ENCODE peak calls at places on chromosomes 6 and 20, in six cellular contexts. One of them, this sample, is unnamed.

GRCh38 chr6:25010917-25011625 is 75.3 kb upstream of the RIPOR2 start:
- DNase-seq in foreskin keratinocyte: no peak
- DNase-seq in astrocyte of the spinal cord: peak
- DNase-seq in non-pigmented ciliary epithelial cell: no peak
- DNase-seq in ELF-1: no peak
- DNase-seq in activated CD4-positive, alpha-beta T cell treated with anti-CD3 and anti-CD28 coated beads for 1 hour: no peak
- DNase-seq in this sample: no peak

GRCh38 chr6:32436995-32437836 is 2.5 kb upstream of the HLA-DRA start:
- DNase-seq in ELF-1: no peak
- DNase-seq in non-pigmented ciliary epithelial cell: no peak
- DNase-seq in activated CD4-positive, alpha-beta T cell treated with anti-CD3 and anti-CD28 coated beads for 1 hour: no peak
- DNase-seq in astrocyte of the spinal cord: no peak
- DNase-seq in foreskin keratinocyte: no peak
- DNase-seq in this sample: no peak

GRCh38 chr6:11650297-11650696 is 112.7 kb downstream of the TMEM170B start:
- DNase-seq in foreskin keratinocyte: no peak
- DNase-seq in non-pigmented ciliary epithelial cell: peak
- DNase-seq in astrocyte of the spinal cord: peak
- DNase-seq in ELF-1: peak
- DNase-seq in activated CD4-positive, alpha-beta T cell treated with anti-CD3 and anti-CD28 coated beads for 1 hour: no peak
- DNase-seq in this sample: no peak

GRCh38 chr6:19463250-19463649 is 373.9 kb upstream of the ID4 start:
- DNase-seq in non-pigmented ciliary epithelial cell: no peak
- DNase-seq in activated CD4-positive, alpha-beta T cell treated with anti-CD3 and anti-CD28 coated beads for 1 hour: no peak
- DNase-seq in foreskin keratinocyte: no peak
- DNase-seq in ELF-1: no peak
- DNase-seq in astrocyte of the spinal cord: no peak
- DNase-seq in this sample: no peak

GRCh38 chr6:4367643-4368042 is 232.3 kb upstream of the ECI2 start:
- DNase-seq in foreskin keratinocyte: no peak
- DNase-seq in ELF-1: no peak
- DNase-seq in activated CD4-positive, alpha-beta T cell treated with anti-CD3 and anti-CD28 coated beads for 1 hour: no peak
- DNase-seq in non-pigmented ciliary epithelial cell: no peak
- DNase-seq in astrocyte of the spinal cord: no peak
- DNase-seq in this sample: no peak

GRCh38 chr6:54598787-54599309 is 247.7 kb upstream of the FAM83B start:
- DNase-seq in foreskin keratinocyte: no peak
- DNase-seq in ELF-1: no peak
- DNase-seq in astrocyte of the spinal cord: no peak
- DNase-seq in non-pigmented ciliary epithelial cell: no peak
- DNase-seq in activated CD4-positive, alpha-beta T cell treated with anti-CD3 and anti-CD28 coated beads for 1 hour: no peak
- DNase-seq in this sample: no peak

GRCh38 chr20:48635791-48636267 is 192.0 kb downstream of the PREX1 start:
- DNase-seq in activated CD4-positive, alpha-beta T cell treated with anti-CD3 and anti-CD28 coated beads for 1 hour: peak
- DNase-seq in non-pigmented ciliary epithelial cell: no peak
- DNase-seq in foreskin keratinocyte: no peak
- DNase-seq in astrocyte of the spinal cord: peak
- DNase-seq in ELF-1: peak
- DNase-seq in this sample: peak

GRCh38 chr6:98974309-98974708 is 26.6 kb upstream of the FBXL4 start:
- DNase-seq in astrocyte of the spinal cord: no peak
- DNase-seq in non-pigmented ciliary epithelial cell: no peak
- DNase-seq in ELF-1: no peak
- DNase-seq in foreskin keratinocyte: no peak
- DNase-seq in activated CD4-positive, alpha-beta T cell treated with anti-CD3 and anti-CD28 coated beads for 1 hour: no peak
- DNase-seq in this sample: no peak

GRCh38 chr6:167089243-167090142 is 33.4 kb upstream of the CCR6 start:
- DNase-seq in activated CD4-positive, alpha-beta T cell treated with anti-CD3 and anti-CD28 coated beads for 1 hour: no peak
- DNase-seq in foreskin keratinocyte: no peak
- DNase-seq in ELF-1: no peak
- DNase-seq in non-pigmented ciliary epithelial cell: no peak
- DNase-seq in astrocyte of the spinal cord: no peak
- DNase-seq in this sample: no peak

GRCh38 chr6:40695114-40695513 is 108.0 kb upstream of the LRFN2 start:
- DNase-seq in foreskin keratinocyte: no peak
- DNase-seq in non-pigmented ciliary epithelial cell: no peak
- DNase-seq in ELF-1: peak
- DNase-seq in activated CD4-positive, alpha-beta T cell treated with anti-CD3 and anti-CD28 coated beads for 1 hour: no peak
- DNase-seq in astrocyte of the spinal cord: no peak
- DNase-seq in this sample: peak

GRCh38 chr20:64247970-64248841 is 7.3 kb upstream of the PCMTD2 start:
- DNase-seq in activated CD4-positive, alpha-beta T cell treated with anti-CD3 and anti-CD28 coated beads for 1 hour: no peak
- DNase-seq in foreskin keratinocyte: no peak
- DNase-seq in non-pigmented ciliary epithelial cell: no peak
- DNase-seq in astrocyte of the spinal cord: no peak
- DNase-seq in ELF-1: no peak
- DNase-seq in this sample: no peak

GRCh38 chr6:33616113-33616512 is 5.0 kb upstream of the ITPR3 start:
- DNase-seq in astrocyte of the spinal cord: no peak
- DNase-seq in foreskin keratinocyte: no peak
- DNase-seq in activated CD4-positive, alpha-beta T cell treated with anti-CD3 and anti-CD28 coated beads for 1 hour: no peak
- DNase-seq in ELF-1: no peak
- DNase-seq in non-pigmented ciliary epithelial cell: no peak
- DNase-seq in this sample: no peak

GRCh38 chr20:967796-968742 is 34.0 kb downstream of the RSPO4 start:
- DNase-seq in activated CD4-positive, alpha-beta T cell treated with anti-CD3 and anti-CD28 coated beads for 1 hour: no peak
- DNase-seq in astrocyte of the spinal cord: peak
- DNase-seq in ELF-1: peak
- DNase-seq in foreskin keratinocyte: no peak
- DNase-seq in non-pigmented ciliary epithelial cell: peak
- DNase-seq in this sample: peak

GRCh38 chr6:399785-400517 is 8.4 kb downstream of the IRF4 start:
- DNase-seq in non-pigmented ciliary epithelial cell: no peak
- DNase-seq in activated CD4-positive, alpha-beta T cell treated with anti-CD3 and anti-CD28 coated beads for 1 hour: no peak
- DNase-seq in astrocyte of the spinal cord: no peak
- DNase-seq in ELF-1: no peak
- DNase-seq in foreskin keratinocyte: no peak
- DNase-seq in this sample: no peak

GRCh38 chr6:36847152-36847551 is 7.9 kb upstream of the CPNE5 start:
- DNase-seq in non-pigmented ciliary epithelial cell: no peak
- DNase-seq in ELF-1: no peak
- DNase-seq in astrocyte of the spinal cord: no peak
- DNase-seq in activated CD4-positive, alpha-beta T cell treated with anti-CD3 and anti-CD28 coated beads for 1 hour: no peak
- DNase-seq in foreskin keratinocyte: no peak
- DNase-seq in this sample: no peak

GRCh38 chr20:16692442-16692841 is 37.4 kb upstream of the SNRPB2 start:
- DNase-seq in foreskin keratinocyte: no peak
- DNase-seq in activated CD4-positive, alpha-beta T cell treated with anti-CD3 and anti-CD28 coated beads for 1 hour: no peak
- DNase-seq in astrocyte of the spinal cord: no peak
- DNase-seq in ELF-1: no peak
- DNase-seq in non-pigmented ciliary epithelial cell: no peak
- DNase-seq in this sample: peak